ENCODE peak calls at places on chromosomes 12 and 14, in five cellular contexts. W is left ventricle myocardium inferior, C is HFF-Myc, E is cortex of kidney, A is NCI-H510A treated with DMSO at 0.1 percent for 48 hours. R is an unnamed sample.

GRCh38 chr14:33679461-33680225 is 271.2 kb downstream of the EGLN3 start:
- DNase-seq in W (no peak), C (peak), E (no peak), A (no peak), R (peak)

GRCh38 chr14:50272498-50272897 is 39.5 kb downstream of the L2HGDH start:
- DNase-seq in W (no peak), C (no peak), E (no peak), A (no peak), R (no peak)

GRCh38 chr12:124713436-124714082 is 146.1 kb upstream of the NCOR2 start:
- DNase-seq in W (no peak), C (no peak), E (no peak), A (no peak), R (no peak)

GRCh38 chr12:128726866-128727265 is 96.9 kb downstream of the SLC15A4 start:
- DNase-seq in W (no peak), C (no peak), E (no peak), A (no peak), R (no peak)

GRCh38 chr14:104732931-104733681 is 9.1 kb downstream of the ADSS1 start:
- DNase-seq in W (no peak), C (no peak), E (no peak), A (no peak), R (no peak)

GRCh38 chr12:33752854-33753253 is 269.4 kb upstream of the ALG10 start:
- DNase-seq in W (no peak), C (no peak), E (no peak), A (no peak), R (no peak)

GRCh38 chr12:103391103-103391502 is 104.7 kb downstream of the C12orf42 start:
- DNase-seq in W (no peak), C (no peak), E (no peak), A (no peak), R (no peak)

GRCh38 chr12:106289196-106289681 is 13.3 kb upstream of the TCP11L2 start:
- DNase-seq in W (no peak), C (no peak), E (no peak), A (no peak), R (no peak)

GRCh38 chr14:87152701-87153100 is 840.3 kb downstream of the GALC start:
- DNase-seq in W (no peak), C (no peak), E (no peak), A (no peak), R (no peak)

GRCh38 chr12:113471619-113472171 is at the start of gene LHX5:
- DNase-seq in W (no peak), C (no peak), E (no peak), A (peak), R (no peak)

GRCh38 chr14:105390849-105391500 is 7.4 kb upstream of the TEX22 start:
- DNase-seq in W (no peak), C (no peak), E (no peak), A (no peak), R (no peak)

GRCh38 chr12:13099910-13100609 is 3.4 kb downstream of the GSG1 start:
- DNase-seq in W (no peak), C (no peak), E (no peak), A (no peak), R (no peak)

GRCh38 chr12:110314308-110314707 is 33.3 kb downstream of the ATP2A2 start:
- DNase-seq in W (no peak), C (no peak), E (no peak), A (no peak), R (no peak)

GRCh38 chr12:45687081-45688015 is 42.2 kb upstream of the ARID2 start:
- DNase-seq in W (no peak), C (no peak), E (no peak), A (no peak), R (no peak)

GRCh38 chr14:72916174-72916573 is 10.1 kb upstream of the DCAF4 start:
- DNase-seq in W (no peak), C (no peak), E (no peak), A (no peak), R (no peak)

GRCh38 chr14:65703996-65704395 is 291.5 kb downstream of the FUT8 start:
- DNase-seq in W (no peak), C (no peak), E (no peak), A (no peak), R (peak)

GRCh38 chr12:128661216-128661550 is 162.6 kb downstream of the SLC15A4 start:
- DNase-seq in W (no peak), C (no peak), E (no peak), A (peak), R (no peak)

GRCh38 chr14:89771251-89771650 is 183.3 kb downstream of the EFCAB11 start:
- DNase-seq in W (no peak), C (no peak), E (no peak), A (no peak), R (no peak)

GRCh38 chr12:117125275-117125613 is 26.0 kb upstream of the TESC start:
- DNase-seq in W (no peak), C (no peak), E (no peak), A (no peak), R (no peak)

GRCh38 chr12:75480469-75480949 is at the start of gene GLIPR1:
- DNase-seq in W (peak), C (peak), E (no peak), A (no peak), R (peak)

GRCh38 chr14:95998656-95999055 is 40.5 kb upstream of the C14orf132 start:
- DNase-seq in W (no peak), C (peak), E (no peak), A (peak), R (no peak)

GRCh38 chr14:29930283-29930682 is 2.6 kb upstream of the PRKD1 start:
- DNase-seq in W (no peak), C (peak), E (no peak), A (no peak), R (no peak)

GRCh38 chr14:99728231-99728920 is 44.3 kb downstream of the CYP46A1 start:
- DNase-seq in W (peak), C (no peak), E (no peak), A (no peak), R (no peak)

GRCh38 chr12:34387711-34388635 is 365.7 kb downstream of the ALG10 start:
- DNase-seq in W (no peak), C (no peak), E (no peak), A (no peak), R (no peak)

GRCh38 chr12:71476513-71476912 is 36.9 kb downstream of the LGR5 start:
- DNase-seq in W (no peak), C (no peak), E (no peak), A (no peak), R (no peak)

GRCh38 chr14:87944987-87945604 is 47.9 kb downstream of the GALC start:
- DNase-seq in W (no peak), C (no peak), E (no peak), A (peak), R (no peak)

GRCh38 chr12:105721051-105721825 is 390.7 kb downstream of the C12orf75 start:
- DNase-seq in W (no peak), C (no peak), E (no peak), A (peak), R (peak)

GRCh38 chr12:116687888-116688287 is 50.0 kb downstream of the SPRING1 start:
- DNase-seq in W (peak), C (no peak), E (no peak), A (no peak), R (peak)

GRCh38 chr12:16350682-16351081 is 3.2 kb downstream of the MGST1 start:
- DNase-seq in W (no peak), C (peak), E (no peak), A (no peak), R (no peak)

GRCh38 chr14:51182166-51182565 is 57.9 kb upstream of the TMX1 start:
- DNase-seq in W (no peak), C (no peak), E (no peak), A (no peak), R (no peak)

GRCh38 chr12:108733132-108733531 is 1.8 kb upstream of the CORO1C start:
- DNase-seq in W (no peak), C (no peak), E (no peak), A (no peak), R (no peak)

GRCh38 chr12:109387425-109388166 is 39.9 kb downstream of the MYO1H start:
- DNase-seq in W (no peak), C (peak), E (no peak), A (peak), R (peak)

GRCh38 chr14:65419593-65420252 is 7.2 kb downstream of the FUT8 start:
- DNase-seq in W (no peak), C (no peak), E (no peak), A (no peak), R (no peak)

GRCh38 chr14:51521764-51522163 is 129.9 kb upstream of the FRMD6 start:
- DNase-seq in W (no peak), C (no peak), E (no peak), A (no peak), R (no peak)

GRCh38 chr12:106258226-106258625 is 10.4 kb upstream of the CKAP4 start:
- DNase-seq in W (no peak), C (no peak), E (no peak), A (no peak), R (no peak)

GRCh38 chr12:31203261-31203660 is 122.7 kb downstream of the SINHCAF start:
- DNase-seq in W (no peak), C (no peak), E (no peak), A (no peak), R (no peak)

GRCh38 chr12:41140117-41140516 is 48.0 kb upstream of the PDZRN4 start:
- DNase-seq in W (no peak), C (no peak), E (no peak), A (no peak), R (no peak)

GRCh38 chr14:64758025-64758521 is 53.8 kb downstream of the PLEKHG3 start:
- DNase-seq in W (no peak), C (no peak), E (no peak), A (peak), R (no peak)

GRCh38 chr12:52846356-52846970 is 2.3 kb downstream of the KRT78 start:
- DNase-seq in W (no peak), C (no peak), E (no peak), A (no peak), R (no peak)

R was measured in HAP-1.